ENCODE peak calls at places on chromosomes 2 and 18, in six cellular contexts. W, P, E, V, Z and F are unnamed samples.

GRCh38 chr2:26521054-26521912 is 43.4 kb upstream of the OTOF start:
- DNase-seq in W (no peak), P (peak; percentile 1), E (peak; percentile 26), V (peak; percentile 50), Z (peak; percentile 23), F (no peak)

GRCh38 chr18:56992777-56993176 is 154.1 kb upstream of the BOD1L2 start:
- DNase-seq in W (no peak), P (no peak), E (no peak), V (no peak), Z (no peak), F (no peak)

GRCh38 chr2:224206816-224207215 is 167.7 kb upstream of the SERPINE2 start:
- DNase-seq in W (no peak), P (no peak), E (no peak), V (no peak), Z (no peak), F (no peak)

GRCh38 chr2:148006249-148007007 is 14.1 kb downstream of the ORC4 start:
- DNase-seq in W (no peak), P (no peak), E (no peak), V (no peak), Z (no peak), F (no peak)

GRCh38 chr2:223598994-223599645 is 3.0 kb downstream of the SCG2 start:
- DNase-seq in W (no peak), P (no peak), E (no peak), V (no peak), Z (no peak), F (peak; percentile 69)

GRCh38 chr2:59888015-59888414 is 665.4 kb downstream of the BCL11A start:
- DNase-seq in W (peak; percentile 42), P (no peak), E (no peak), V (peak; percentile 8), Z (no peak), F (no peak)

GRCh38 chr2:240896871-240897692 is 1.1 kb upstream of the MAB21L4 start:
- DNase-seq in W (no peak), P (peak; percentile 84), E (peak; percentile 49), V (no peak), Z (peak; percentile 85), F (no peak)

GRCh38 chr18:37161491-37161890 is 332.6 kb downstream of the KIAA1328 start:
- DNase-seq in W (no peak), P (no peak), E (no peak), V (no peak), Z (no peak), F (no peak)

GRCh38 chr2:10380048-10380926 is 67.8 kb downstream of the ODC1 start:
- DNase-seq in W (no peak), P (no peak), E (no peak), V (no peak), Z (no peak), F (no peak)

DNA sequence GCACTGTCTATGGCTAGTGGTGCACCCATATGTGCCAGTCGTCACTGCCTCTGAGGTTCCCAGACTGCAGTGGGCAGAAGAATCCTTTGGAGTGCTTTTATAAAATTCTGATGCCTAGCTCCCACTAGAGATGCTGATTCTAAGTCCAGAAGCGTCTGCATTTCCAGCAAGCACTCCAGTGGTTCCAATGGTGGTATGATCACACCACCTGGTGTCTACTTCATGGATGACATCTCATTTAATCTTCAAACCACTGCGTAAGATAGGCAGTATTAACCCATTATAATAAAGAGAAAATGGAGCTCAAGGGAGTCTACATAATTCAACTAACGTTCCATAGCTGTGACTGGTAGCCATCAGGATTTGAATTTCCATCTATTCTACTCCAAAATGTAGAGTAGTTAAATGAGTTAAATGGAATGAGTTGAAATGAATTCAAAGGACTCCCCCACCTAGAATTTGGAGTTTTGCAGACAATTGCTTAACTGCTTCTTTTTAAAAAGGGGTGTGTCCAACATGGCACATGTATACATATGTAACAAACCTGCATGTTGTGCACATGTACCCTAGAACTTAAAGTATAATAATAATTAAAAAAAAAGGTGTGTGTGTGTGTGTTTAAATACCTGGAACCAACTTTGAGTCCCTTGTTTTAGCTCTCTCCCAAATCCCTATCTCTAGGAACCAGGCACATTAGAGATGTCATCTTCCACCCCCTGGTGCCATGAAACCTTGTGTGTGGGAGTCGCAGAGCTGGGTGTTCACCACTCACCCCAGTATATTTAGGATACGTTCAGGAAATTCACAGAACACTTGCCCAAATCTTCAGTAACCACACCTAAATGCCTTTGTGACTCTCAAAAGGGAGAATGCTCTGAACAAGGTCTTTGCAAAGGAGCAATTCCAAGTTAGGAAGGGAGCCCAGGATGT is 14.1 kb downstream of the LAMA3 start:
- DNase-seq in W (no peak), P (no peak), E (peak; percentile 42), V (peak; percentile 36), Z (no peak), F (peak; percentile 59)
- TF ChIP-seq CTCF in W (peak; percentile 56), P (peak; percentile 87), E (peak; percentile 58), V (peak; percentile 41), Z (peak; percentile 71), F (peak; percentile 50)

DNA sequence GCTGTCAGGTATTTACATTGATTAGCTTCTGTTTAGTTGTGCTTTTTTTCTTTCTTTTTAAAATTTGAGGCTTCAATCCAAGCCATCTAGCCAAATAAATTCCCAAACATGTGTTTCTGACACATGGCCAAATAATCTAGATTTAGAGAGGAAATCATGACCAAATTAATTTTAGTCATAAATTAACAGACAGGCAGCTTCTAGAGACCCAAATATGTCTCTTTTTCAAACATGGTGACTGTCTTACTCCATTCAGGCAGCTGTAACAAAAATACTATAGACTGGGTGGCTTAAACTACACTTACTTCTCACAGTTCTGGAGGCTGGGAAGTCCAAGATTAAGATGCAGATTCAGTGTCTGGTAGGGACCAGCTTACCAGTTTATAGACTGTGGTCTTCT is 23.2 kb upstream of the NAB1 start:
- DNase-seq in W (no peak), P (no peak), E (no peak), V (no peak), Z (no peak), F (no peak)
- TF ChIP-seq CTCF in W (no peak), P (no peak), E (no peak), V (no peak), Z (no peak), F (no peak)

GRCh38 chr2:231611273-231612198 is 18.9 kb downstream of the TEX44 start:
- DNase-seq in W (no peak), P (no peak), E (peak; percentile 88), V (peak; percentile 46), Z (peak; percentile 78), F (no peak)
- TF ChIP-seq CTCF in W (no peak), P (no peak), E (no peak), V (no peak), Z (no peak), F (peak; percentile 41)

GRCh38 chr2:172864182-172864581 is 128.5 kb downstream of the RAPGEF4 start:
- DNase-seq in W (peak; percentile 44), P (peak; percentile 37), E (no peak), V (peak; percentile 44), Z (peak; percentile 50), F (no peak)
- TF ChIP-seq CTCF in W (peak; percentile 46), P (peak; percentile 53), E (no peak), V (peak; percentile 76), Z (peak; percentile 79), F (peak; percentile 65)

DNA sequence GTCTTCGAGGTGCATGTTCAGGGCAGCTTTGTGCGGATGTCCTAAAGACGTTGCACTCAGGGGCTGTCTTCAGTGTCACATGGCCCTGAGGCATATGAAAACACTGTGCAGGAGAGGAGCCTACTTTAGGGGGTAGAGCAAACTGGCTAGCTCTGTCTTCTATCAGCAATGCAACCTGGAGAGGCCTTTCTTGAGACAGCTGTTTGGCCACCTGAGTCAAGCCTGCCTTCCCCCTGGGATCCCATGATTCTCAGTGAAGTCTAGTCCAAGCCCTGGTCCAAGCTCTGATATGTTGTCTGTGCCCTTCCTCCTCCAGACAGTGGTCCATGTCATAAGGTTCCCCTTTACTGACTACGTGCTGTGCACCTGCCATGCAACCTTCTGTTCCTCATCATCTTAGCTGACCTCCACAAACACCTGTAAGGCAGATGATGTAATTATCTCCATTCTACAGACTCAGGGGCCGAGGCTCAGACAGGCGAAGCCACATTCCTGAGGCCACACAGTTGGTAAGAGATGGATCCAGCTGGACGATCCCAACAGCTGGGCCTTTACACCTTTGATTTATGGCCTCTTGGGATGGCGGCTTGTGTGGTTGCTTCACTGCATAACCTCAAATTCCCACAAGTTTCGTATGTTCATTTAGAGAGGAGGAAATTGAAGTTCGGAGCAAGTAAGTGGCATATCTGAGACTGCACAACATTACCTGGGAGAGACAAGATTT is 109.9 kb downstream of the COPS8 start:
- DNase-seq in W (no peak), P (no peak), E (no peak), V (no peak), Z (peak; percentile 16), F (no peak)
- TF ChIP-seq CTCF in W (no peak), P (no peak), E (no peak), V (no peak), Z (no peak), F (no peak)

GRCh38 chr2:159168707-159169106 is 117.8 kb downstream of the WDSUB1 start:
- DNase-seq in W (no peak), P (no peak), E (no peak), V (no peak), Z (no peak), F (no peak)
- TF ChIP-seq CTCF in W (no peak), P (no peak), E (no peak), V (no peak), Z (no peak), F (no peak)